ENCODE peak calls at places on chromosomes 7 and 10, in four cellular contexts. One of them, this sample, is unnamed.

GRCh38 chr7:1678070-1678543 is 8.0 kb downstream of the ELFN1 start:
- DNase-seq in pancreas: peak; percentile 36
- DNase-seq in brain microvascular endothelial cell: no peak
- DNase-seq in effector memory CD4-positive, alpha-beta T cell: no peak
- DNase-seq in this sample: no peak

GRCh38 chr7:139681463-139681755 is 96.4 kb downstream of the HIPK2 start:
- DNase-seq in pancreas: no peak
- DNase-seq in brain microvascular endothelial cell: no peak
- DNase-seq in effector memory CD4-positive, alpha-beta T cell: no peak
- DNase-seq in this sample: no peak

GRCh38 chr10:95414016-95414830 is 123.4 kb upstream of the PDLIM1 start:
- DNase-seq in pancreas: no peak
- DNase-seq in effector memory CD4-positive, alpha-beta T cell: no peak
- DNase-seq in brain microvascular endothelial cell: no peak
- DNase-seq in this sample: no peak

GRCh38 chr7:136234040-136234439 is 256.9 kb upstream of the MTPN start:
- DNase-seq in pancreas: no peak
- DNase-seq in brain microvascular endothelial cell: no peak
- DNase-seq in effector memory CD4-positive, alpha-beta T cell: no peak
- DNase-seq in this sample: no peak

GRCh38 chr10:128147064-128147463 is 20.8 kb upstream of the MKI67 start:
- DNase-seq in pancreas: no peak
- DNase-seq in brain microvascular endothelial cell: no peak
- DNase-seq in effector memory CD4-positive, alpha-beta T cell: no peak
- DNase-seq in this sample: no peak

GRCh38 chr7:2870471-2870941 is 26.4 kb upstream of the GNA12 start:
- DNase-seq in pancreas: no peak
- DNase-seq in brain microvascular endothelial cell: peak; percentile 68
- DNase-seq in effector memory CD4-positive, alpha-beta T cell: peak; percentile 27
- DNase-seq in this sample: peak; percentile 10

GRCh38 chr7:157816526-157817250 is 479.9 kb downstream of the DNAJB6 start:
- DNase-seq in effector memory CD4-positive, alpha-beta T cell: no peak
- DNase-seq in brain microvascular endothelial cell: no peak
- DNase-seq in pancreas: peak; percentile 27
- DNase-seq in this sample: no peak

GRCh38 chr10:87765666-87766376 is 52.2 kb downstream of the ATAD1 start:
- DNase-seq in pancreas: no peak
- DNase-seq in effector memory CD4-positive, alpha-beta T cell: no peak
- DNase-seq in brain microvascular endothelial cell: no peak
- DNase-seq in this sample: no peak

GRCh38 chr7:44555350-44555749 is 14.2 kb upstream of the NPC1L1 start:
- DNase-seq in brain microvascular endothelial cell: no peak
- DNase-seq in pancreas: no peak
- DNase-seq in effector memory CD4-positive, alpha-beta T cell: no peak
- DNase-seq in this sample: no peak

GRCh38 chr7:135925205-135925604 is 52.0 kb downstream of the MTPN start:
- DNase-seq in pancreas: no peak
- DNase-seq in brain microvascular endothelial cell: peak; percentile 18
- DNase-seq in effector memory CD4-positive, alpha-beta T cell: no peak
- DNase-seq in this sample: no peak

GRCh38 chr10:51321968-51322367 is 247.7 kb downstream of the PRKG1 start:
- DNase-seq in effector memory CD4-positive, alpha-beta T cell: no peak
- DNase-seq in pancreas: no peak
- DNase-seq in brain microvascular endothelial cell: no peak
- DNase-seq in this sample: no peak

GRCh38 chr10:118564652-118565051 is 30.8 kb downstream of the PRLHR start:
- DNase-seq in brain microvascular endothelial cell: no peak
- DNase-seq in pancreas: no peak
- DNase-seq in effector memory CD4-positive, alpha-beta T cell: no peak
- DNase-seq in this sample: peak; percentile 10

GRCh38 chr10:118953999-118954398 is 75.5 kb upstream of the NANOS1 start:
- DNase-seq in brain microvascular endothelial cell: no peak
- DNase-seq in effector memory CD4-positive, alpha-beta T cell: no peak
- DNase-seq in pancreas: no peak
- DNase-seq in this sample: peak; percentile 33

GRCh38 chr10:12056758-12057157 is 12.0 kb upstream of the DHTKD1 start:
- DNase-seq in effector memory CD4-positive, alpha-beta T cell: no peak
- DNase-seq in brain microvascular endothelial cell: no peak
- DNase-seq in pancreas: no peak
- DNase-seq in this sample: no peak

GRCh38 chr7:151038951-151039849 is 9.1 kb upstream of the ASIC3 start:
- DNase-seq in pancreas: peak; percentile 90
- DNase-seq in brain microvascular endothelial cell: peak; percentile 94
- DNase-seq in effector memory CD4-positive, alpha-beta T cell: peak; percentile 36
- DNase-seq in this sample: no peak
- H3K27ac ChIP-seq in pancreas: no peak overlapping the region
- H3K27ac ChIP-seq in brain microvascular endothelial cell: peak overlapping the region; percentile 86
- H3K27ac ChIP-seq in effector memory CD4-positive, alpha-beta T cell: no peak overlapping the region
- H3K27ac ChIP-seq in this sample: no peak overlapping the region

GRCh38 chr10:79272353-79272752 is 74.9 kb upstream of the PPIF start:
- DNase-seq in brain microvascular endothelial cell: no peak
- DNase-seq in pancreas: no peak
- DNase-seq in effector memory CD4-positive, alpha-beta T cell: no peak
- DNase-seq in this sample: no peak

GRCh38 chr10:79273603-79274002 is 73.7 kb upstream of the PPIF start:
- DNase-seq in pancreas: no peak
- DNase-seq in brain microvascular endothelial cell: no peak
- DNase-seq in effector memory CD4-positive, alpha-beta T cell: no peak
- DNase-seq in this sample: peak; percentile 46

GRCh38 chr10:79275105-79275430 is 72.2 kb upstream of the PPIF start:
- DNase-seq in pancreas: no peak
- DNase-seq in brain microvascular endothelial cell: no peak
- DNase-seq in effector memory CD4-positive, alpha-beta T cell: no peak
- DNase-seq in this sample: no peak

GRCh38 chr10:79275431-79275851 is 71.8 kb upstream of the PPIF start:
- DNase-seq in brain microvascular endothelial cell: no peak
- DNase-seq in pancreas: no peak
- DNase-seq in effector memory CD4-positive, alpha-beta T cell: no peak
- DNase-seq in this sample: peak; percentile 45

DNA sequence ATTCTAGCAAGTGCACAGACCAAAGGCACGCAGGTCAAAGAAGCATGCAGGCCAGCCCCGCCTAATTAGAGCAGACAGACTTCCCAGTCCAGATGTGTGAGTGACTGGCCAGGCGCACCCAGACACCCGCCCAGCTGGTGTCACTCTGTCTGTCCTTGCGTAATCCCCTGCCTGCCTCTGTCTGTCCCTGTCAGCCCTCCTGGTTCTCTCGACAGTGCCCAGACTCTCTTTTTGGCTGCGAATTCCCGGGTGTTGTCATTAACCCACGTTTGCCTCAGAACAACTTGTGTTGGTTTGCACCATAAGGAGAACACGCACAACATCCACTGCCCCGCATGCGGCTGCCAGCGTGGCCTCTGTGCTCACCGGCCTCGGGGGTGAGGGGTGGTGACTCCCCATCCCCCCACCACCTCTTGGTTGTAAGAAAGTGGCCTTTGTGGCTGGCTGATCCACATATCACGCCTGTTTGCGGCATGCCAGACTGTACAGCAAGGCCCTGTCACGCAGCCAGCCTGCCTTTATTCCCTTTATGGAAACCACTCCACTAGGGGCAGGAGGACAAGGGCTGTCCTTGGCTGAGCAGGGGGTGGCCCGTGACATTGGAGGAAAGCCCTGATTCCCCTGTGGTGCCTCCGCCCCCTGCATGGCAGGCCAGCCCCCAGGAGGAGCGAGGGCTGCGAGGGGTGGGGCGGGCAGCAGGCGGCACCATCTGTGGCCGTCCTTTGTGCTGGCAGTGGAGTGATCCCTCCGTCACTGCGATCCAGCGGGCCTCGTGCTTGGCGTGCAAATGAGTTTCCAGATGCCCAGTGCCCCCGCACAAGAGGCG is 72.8 kb upstream of the PPIF start:
- DNase-seq in effector memory CD4-positive, alpha-beta T cell: no peak
- DNase-seq in pancreas: no peak
- DNase-seq in brain microvascular endothelial cell: no peak
- DNase-seq in this sample: peak; percentile 86
- H3K27ac ChIP-seq in effector memory CD4-positive, alpha-beta T cell: no peak overlapping the region
- H3K27ac ChIP-seq in pancreas: peak overlapping the region; percentile 64
- H3K27ac ChIP-seq in brain microvascular endothelial cell: no peak overlapping the region
- H3K27ac ChIP-seq in this sample: peak overlapping the region; percentile 95

GRCh38 chr7:30988346-30989005 is 24.7 kb downstream of the GHRHR start:
- DNase-seq in pancreas: peak; percentile 79
- DNase-seq in brain microvascular endothelial cell: no peak
- DNase-seq in effector memory CD4-positive, alpha-beta T cell: no peak
- DNase-seq in this sample: peak; percentile 73
- H3K27ac ChIP-seq in pancreas: peak overlapping the region; percentile 16
- H3K27ac ChIP-seq in brain microvascular endothelial cell: no peak overlapping the region
- H3K27ac ChIP-seq in effector memory CD4-positive, alpha-beta T cell: no peak overlapping the region
- H3K27ac ChIP-seq in this sample: no peak overlapping the region

GRCh38 chr10:23534761-23535160 is 95.9 kb downstream of the OTUD1 start:
- DNase-seq in pancreas: no peak
- DNase-seq in brain microvascular endothelial cell: no peak
- DNase-seq in effector memory CD4-positive, alpha-beta T cell: no peak
- DNase-seq in this sample: no peak

GRCh38 chr10:23534328-23534727 is 95.5 kb downstream of the OTUD1 start:
- DNase-seq in pancreas: no peak
- DNase-seq in brain microvascular endothelial cell: no peak
- DNase-seq in effector memory CD4-positive, alpha-beta T cell: no peak
- DNase-seq in this sample: no peak

GRCh38 chr10:23535381-23535780 is 96.5 kb downstream of the OTUD1 start:
- DNase-seq in pancreas: no peak
- DNase-seq in effector memory CD4-positive, alpha-beta T cell: no peak
- DNase-seq in brain microvascular endothelial cell: no peak
- DNase-seq in this sample: no peak

GRCh38 chr10:23540401-23540800 is 101.5 kb downstream of the OTUD1 start:
- DNase-seq in pancreas: no peak
- DNase-seq in brain microvascular endothelial cell: no peak
- DNase-seq in effector memory CD4-positive, alpha-beta T cell: no peak
- DNase-seq in this sample: no peak

DNA sequence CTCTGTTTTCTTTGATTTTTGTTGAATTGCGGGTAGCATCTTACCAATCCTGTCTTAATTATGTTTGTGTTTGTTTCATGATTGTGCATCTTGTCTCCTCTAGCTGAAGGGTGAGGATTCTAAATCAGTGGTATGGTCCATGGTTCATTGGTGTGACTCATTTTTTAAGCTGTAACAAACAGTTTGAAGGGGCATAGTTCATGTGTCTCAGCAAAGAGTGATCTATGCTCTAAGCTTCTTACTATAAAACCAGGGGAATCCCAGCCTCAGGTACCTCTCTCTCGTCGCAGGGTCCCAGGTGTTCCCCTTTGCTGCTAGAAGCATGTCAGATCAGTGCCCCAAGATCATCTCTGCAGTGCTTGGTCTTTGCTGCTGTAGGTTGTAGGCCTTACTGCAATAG is 100.1 kb downstream of the OTUD1 start:
- DNase-seq in effector memory CD4-positive, alpha-beta T cell: no peak
- DNase-seq in pancreas: no peak
- DNase-seq in brain microvascular endothelial cell: no peak
- DNase-seq in this sample: no peak
- H3K27ac ChIP-seq in effector memory CD4-positive, alpha-beta T cell: no peak overlapping the region
- H3K27ac ChIP-seq in pancreas: no peak overlapping the region
- H3K27ac ChIP-seq in brain microvascular endothelial cell: no peak overlapping the region
- H3K27ac ChIP-seq in this sample: no peak overlapping the region

GRCh38 chr7:151789380-151789947 is 87.5 kb downstream of the PRKAG2 start:
- DNase-seq in effector memory CD4-positive, alpha-beta T cell: no peak
- DNase-seq in brain microvascular endothelial cell: no peak
- DNase-seq in pancreas: peak; percentile 29
- DNase-seq in this sample: no peak
- H3K27ac ChIP-seq in effector memory CD4-positive, alpha-beta T cell: no peak overlapping the region
- H3K27ac ChIP-seq in brain microvascular endothelial cell: no peak overlapping the region
- H3K27ac ChIP-seq in pancreas: no peak overlapping the region
- H3K27ac ChIP-seq in this sample: no peak overlapping the region

GRCh38 chr7:74300951-74301350 is 11.7 kb downstream of the CLIP2 start:
- DNase-seq in effector memory CD4-positive, alpha-beta T cell: no peak
- DNase-seq in pancreas: no peak
- DNase-seq in brain microvascular endothelial cell: no peak
- DNase-seq in this sample: no peak

GRCh38 chr7:74299401-74299800 is 10.2 kb downstream of the CLIP2 start:
- DNase-seq in pancreas: no peak
- DNase-seq in effector memory CD4-positive, alpha-beta T cell: no peak
- DNase-seq in brain microvascular endothelial cell: no peak
- DNase-seq in this sample: no peak

GRCh38 chr7:74304550-74304949 is 15.3 kb downstream of the CLIP2 start:
- DNase-seq in brain microvascular endothelial cell: no peak
- DNase-seq in pancreas: no peak
- DNase-seq in effector memory CD4-positive, alpha-beta T cell: no peak
- DNase-seq in this sample: no peak

GRCh38 chr7:74305987-74306736 is 17.0 kb downstream of the CLIP2 start:
- DNase-seq in effector memory CD4-positive, alpha-beta T cell: no peak
- DNase-seq in pancreas: no peak
- DNase-seq in brain microvascular endothelial cell: no peak
- DNase-seq in this sample: no peak

DNA sequence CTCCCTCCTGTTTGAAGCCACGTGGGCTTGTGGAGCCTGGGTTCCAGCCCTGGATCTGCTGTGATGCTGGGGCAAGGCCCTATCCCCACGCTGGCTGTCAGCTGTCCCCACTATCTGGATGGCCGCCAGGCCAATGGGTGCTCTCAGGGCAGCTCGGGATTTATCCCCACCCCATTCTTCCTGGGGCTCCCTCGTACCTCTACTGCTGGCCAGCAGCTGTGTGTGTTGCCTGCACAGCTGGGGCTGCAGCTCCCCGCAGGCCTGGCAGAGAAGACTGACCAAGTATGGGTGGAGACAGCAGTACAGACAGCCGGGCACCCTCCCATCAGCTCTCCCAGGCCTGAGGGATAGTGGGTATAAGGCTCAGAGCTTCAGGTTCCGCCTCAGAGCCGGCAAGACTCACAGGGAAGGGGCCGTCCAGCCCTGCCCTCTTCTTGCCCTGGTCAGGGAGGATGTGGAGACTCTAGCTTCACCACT is 13.6 kb downstream of the CLIP2 start:
- DNase-seq in effector memory CD4-positive, alpha-beta T cell: no peak
- DNase-seq in brain microvascular endothelial cell: no peak
- DNase-seq in pancreas: no peak
- DNase-seq in this sample: no peak
- H3K27ac ChIP-seq in effector memory CD4-positive, alpha-beta T cell: no peak overlapping the region
- H3K27ac ChIP-seq in brain microvascular endothelial cell: no peak overlapping the region
- H3K27ac ChIP-seq in pancreas: no peak overlapping the region
- H3K27ac ChIP-seq in this sample: peak overlapping the region; percentile 47

GRCh38 chr7:83306487-83306886 is 143.8 kb upstream of the PCLO start:
- DNase-seq in effector memory CD4-positive, alpha-beta T cell: no peak
- DNase-seq in brain microvascular endothelial cell: no peak
- DNase-seq in pancreas: no peak
- DNase-seq in this sample: no peak
- H3K27ac ChIP-seq in effector memory CD4-positive, alpha-beta T cell: no peak overlapping the region
- H3K27ac ChIP-seq in brain microvascular endothelial cell: no peak overlapping the region
- H3K27ac ChIP-seq in pancreas: no peak overlapping the region
- H3K27ac ChIP-seq in this sample: no peak overlapping the region

DNA sequence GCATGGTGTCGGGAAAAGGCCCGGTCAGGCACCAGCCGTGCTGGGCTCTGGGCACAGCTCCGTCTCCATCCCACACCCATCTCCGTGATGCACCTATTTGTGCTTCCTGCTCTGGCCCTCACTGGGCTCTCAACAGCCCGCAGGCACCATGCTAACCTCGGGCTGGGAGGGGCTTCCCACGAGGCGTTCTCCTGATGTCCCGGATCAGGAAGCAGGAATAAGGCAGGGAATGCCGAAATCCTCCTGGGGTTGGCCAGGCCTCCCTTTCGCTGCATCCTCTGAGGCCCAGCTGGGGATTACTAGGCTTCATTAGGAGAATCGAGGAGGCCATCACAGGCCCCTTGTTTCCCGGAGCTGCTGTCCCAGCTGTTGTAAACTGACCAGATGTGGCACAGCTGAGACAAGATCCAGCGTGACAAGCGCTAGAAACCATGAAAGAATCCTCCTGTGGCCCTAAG is 72.0 kb downstream of the FAM53B start:
- DNase-seq in effector memory CD4-positive, alpha-beta T cell: no peak
- DNase-seq in brain microvascular endothelial cell: no peak
- DNase-seq in pancreas: no peak
- DNase-seq in this sample: peak; percentile 65
- H3K27ac ChIP-seq in effector memory CD4-positive, alpha-beta T cell: peak overlapping the region; percentile 38
- H3K27ac ChIP-seq in brain microvascular endothelial cell: no peak overlapping the region
- H3K27ac ChIP-seq in pancreas: no peak overlapping the region
- H3K27ac ChIP-seq in this sample: peak overlapping the region; percentile 95

GRCh38 chr7:20607216-20607615 is 8.3 kb upstream of the ABCB5 start:
- DNase-seq in effector memory CD4-positive, alpha-beta T cell: no peak
- DNase-seq in pancreas: no peak
- DNase-seq in brain microvascular endothelial cell: no peak
- DNase-seq in this sample: no peak
- H3K27ac ChIP-seq in effector memory CD4-positive, alpha-beta T cell: no peak overlapping the region
- H3K27ac ChIP-seq in pancreas: no peak overlapping the region
- H3K27ac ChIP-seq in brain microvascular endothelial cell: no peak overlapping the region
- H3K27ac ChIP-seq in this sample: no peak overlapping the region